ENCODE peak calls at places on chromosomes 6 and 20, in six cellular contexts. L is osteoblast, V is NT2/D1, D is SK-N-SH, G is adipocyte, X is right atrium auricular region. O is an unnamed sample.

GRCh38 chr6:28977351-28978136 is 27.6 kb downstream of the ZNF311 start:
- DNase-seq in X (no peak), D (no peak), G (peak; percentile 25), L (peak; percentile 85), V (no peak), O (peak; percentile 87)

GRCh38 chr6:2988426-2989331 is 11.0 kb upstream of the NQO2 start:
- DNase-seq in L (peak; percentile 89), V (peak; percentile 76), X (peak; percentile 95), D (peak; percentile 91), G (peak; percentile 96), O (peak; percentile 93)

GRCh38 chr20:63612276-63612931 is 14.5 kb downstream of the GMEB2 start:
- DNase-seq in D (no peak), V (no peak), L (peak; percentile 85), G (no peak), X (no peak), O (no peak)

GRCh38 chr6:1267057-1267732 is 44.7 kb upstream of the FOXQ1 start:
- DNase-seq in X (no peak), V (no peak), L (no peak), G (peak; percentile 47), D (no peak), O (no peak)

GRCh38 chr6:107894821-107895396 is 63.1 kb downstream of the SEC63 start:
- DNase-seq in L (no peak), V (no peak), G (peak; percentile 15), X (no peak), D (no peak), O (no peak)

GRCh38 chr6:1762203-1762602 is 152.5 kb downstream of the FOXC1 start:
- DNase-seq in V (no peak), X (no peak), L (no peak), G (no peak), D (no peak), O (no peak)

GRCh38 chr6:42404494-42404893 is 47.2 kb downstream of the TRERF1 start:
- DNase-seq in L (peak; percentile 27), V (peak; percentile 60), G (peak; percentile 77), D (no peak), X (no peak), O (no peak)

GRCh38 chr20:2212457-2213005 is 83.3 kb upstream of the TGM3 start:
- DNase-seq in D (no peak), V (no peak), X (no peak), L (no peak), G (no peak), O (no peak)

GRCh38 chr6:149211046-149211571 is 106.4 kb upstream of the TAB2 start:
- DNase-seq in L (no peak), X (no peak), G (no peak), V (no peak), D (no peak), O (no peak)

GRCh38 chr6:71190809-71191208 is 97.8 kb upstream of the OGFRL1 start:
- DNase-seq in G (peak; percentile 85), L (no peak), X (no peak), V (no peak), D (peak; percentile 10), O (peak; percentile 64)

GRCh38 chr20:31866221-31866620 is 4.1 kb downstream of the DUSP15 start:
- DNase-seq in D (no peak), L (no peak), V (no peak), X (no peak), G (no peak), O (no peak)
- H3K27me3 ChIP-seq in D (no peaks in the 10 kb centered on the region), L (peaks cover 33% of the 10 kb centered on the region), V (peaks cover 29% of the 10 kb centered on the region), X (no peaks in the 10 kb centered on the region), G (peaks cover 51% of the 10 kb centered on the region), O (peaks cover 35% of the 10 kb centered on the region)

GRCh38 chr20:40769677-40770285 is 80.7 kb upstream of the MAFB start:
- DNase-seq in G (no peak), L (no peak), X (no peak), V (no peak), D (no peak), O (no peak)
- H3K27me3 ChIP-seq in G (peaks cover 14% of the 10 kb centered on the region), L (no peaks in the 10 kb centered on the region), X (no peaks in the 10 kb centered on the region), V (no peaks in the 10 kb centered on the region), D (no peaks in the 10 kb centered on the region), O (peaks cover 2% of the 10 kb centered on the region)

DNA sequence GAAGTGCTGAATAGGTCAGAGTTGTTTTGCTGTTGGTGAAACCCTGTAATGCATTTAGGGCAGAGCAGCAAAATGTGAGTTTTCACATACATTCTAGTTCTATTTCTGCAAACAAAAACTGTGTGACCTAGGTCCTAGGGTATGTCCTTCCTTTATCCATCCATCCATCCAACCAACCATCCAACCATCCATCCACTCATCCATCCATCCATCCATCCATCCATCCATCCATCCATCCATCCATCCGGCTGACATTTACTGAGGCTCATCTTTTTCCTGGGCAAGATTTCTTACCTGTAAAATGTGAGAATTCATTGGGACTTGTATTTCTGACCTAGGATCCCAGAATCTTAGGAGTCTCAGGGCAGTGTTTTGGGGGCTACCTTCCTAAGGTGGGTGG is 14.5 kb downstream of the PNPLA1 start:
- DNase-seq in D (no peak), L (no peak), G (no peak), V (no peak), X (no peak), O (no peak)
- H3K27me3 ChIP-seq in D (peaks cover 31% of the 10 kb centered on the region), L (peaks cover 56% of the 10 kb centered on the region), G (peaks cover 43% of the 10 kb centered on the region), V (no peaks in the 10 kb centered on the region), X (no peaks in the 10 kb centered on the region), O (peaks cover 34% of the 10 kb centered on the region)

DNA sequence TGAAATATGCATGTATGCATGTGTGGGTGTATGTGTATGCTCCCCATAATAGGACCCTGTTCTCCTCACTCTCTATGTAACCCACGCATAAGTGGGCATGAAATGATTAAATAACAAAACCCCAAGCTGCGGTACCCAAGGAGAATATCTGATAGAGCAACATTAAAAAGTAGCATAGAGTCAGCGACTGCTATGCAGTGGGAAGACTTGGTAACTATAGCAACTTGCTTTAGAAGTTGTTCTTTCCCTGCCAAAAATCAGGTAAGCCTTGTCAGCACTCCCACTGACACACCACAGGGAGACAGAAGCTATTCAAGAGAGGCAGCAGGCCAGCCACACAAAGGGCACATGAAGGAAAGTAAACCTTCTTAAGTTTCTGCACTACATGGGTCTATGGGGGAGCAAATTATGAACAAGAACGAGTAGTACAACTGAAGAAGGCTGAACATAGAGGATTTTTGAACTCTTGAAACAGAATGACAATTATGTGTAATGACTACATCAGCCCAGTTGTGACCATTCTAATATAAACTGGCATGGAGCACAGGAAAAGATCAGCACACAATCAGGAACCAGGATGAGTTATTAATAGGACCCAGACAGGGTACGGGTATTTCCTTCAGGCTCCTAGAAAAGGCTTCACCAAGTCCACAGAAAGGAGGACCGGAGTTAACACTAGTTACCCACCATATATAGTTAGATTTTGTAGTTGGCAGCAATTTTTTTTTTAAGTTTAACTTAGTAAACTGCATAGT is 89.9 kb downstream of the GPR6 start:
- DNase-seq in L (peak; percentile 30), V (no peak), X (no peak), G (no peak), D (no peak), O (no peak)
- H3K27me3 ChIP-seq in L (peaks cover 19% of the 10 kb centered on the region), V (no peaks in the 10 kb centered on the region), X (no peaks in the 10 kb centered on the region), G (peaks cover 10% of the 10 kb centered on the region), D (no peaks in the 10 kb centered on the region), O (no peaks in the 10 kb centered on the region)

GRCh38 chr20:62472020-62472342 is 3.8 kb downstream of the GATA5 start:
- DNase-seq in X (no peak), L (no peak), D (no peak), V (no peak), G (no peak), O (no peak)
- H3K27me3 ChIP-seq in X (peaks cover 9% of the 10 kb centered on the region), L (peaks cover 46% of the 10 kb centered on the region), D (peaks cover 36% of the 10 kb centered on the region), V (peaks cover 26% of the 10 kb centered on the region), G (peaks cover 53% of the 10 kb centered on the region), O (peaks cover 95% of the 10 kb centered on the region)

O was measured in A673.